ENCODE peak calls at places on chromosome 13, in eight cellular contexts. M, I, R, U, X, G, F and P are unnamed samples.
A peak's percentile ranks its signal among the peaks of the same experiment; 100 is the strongest.

GRCh38 chr13:30164141-30164540 is 143.2 kb downstream of the KATNAL1 start:
- DNase-seq in M (no peak), I (no peak), R (no peak), U (no peak), X (no peak), G (no peak), F (no peak), P (no peak)

GRCh38 chr13:85825454-85825853 is 26.2 kb upstream of the SLITRK6 start:
- DNase-seq in M (no peak), I (no peak), R (no peak), U (no peak), X (no peak), G (no peak), F (no peak), P (no peak)

GRCh38 chr13:114074671-114075315 is 57.6 kb downstream of the RASA3 start:
- DNase-seq in M (no peak), I (peak; percentile 11), R (no peak), U (no peak), X (peak; percentile 21), G (no peak), F (peak; percentile 15), P (no peak)

GRCh38 chr13:26390203-26390602 is 136.3 kb downstream of the CDK8 start:
- DNase-seq in M (no peak), I (no peak), R (no peak), U (no peak), X (no peak), G (no peak), F (no peak), P (no peak)

GRCh38 chr13:91406619-91407018 is 8.2 kb downstream of the GPC5 start:
- DNase-seq in M (peak; percentile 16), I (no peak), R (peak; percentile 79), U (peak; percentile 83), X (no peak), G (no peak), F (no peak), P (no peak)

GRCh38 chr13:19596960-19597361 is 35.6 kb upstream of the TPTE2 start:
- DNase-seq in M (no peak), I (no peak), R (peak; percentile 96), U (no peak), X (no peak), G (no peak), F (no peak), P (no peak)

GRCh38 chr13:33548065-33548464 is 262.5 kb upstream of the STARD13 start:
- DNase-seq in M (no peak), I (no peak), R (no peak), U (no peak), X (no peak), G (no peak), F (no peak), P (no peak)

GRCh38 chr13:110294146-110294545 is 12.8 kb downstream of the COL4A1 start:
- DNase-seq in M (no peak), I (no peak), R (no peak), U (no peak), X (no peak), G (no peak), F (no peak), P (no peak)

GRCh38 chr13:114230117-114230516 is 4.6 kb upstream of the CDC16 start:
- DNase-seq in M (no peak), I (no peak), R (no peak), U (no peak), X (no peak), G (no peak), F (no peak), P (no peak)

GRCh38 chr13:94658926-94659649 is 53.3 kb downstream of the SOX21 start:
- DNase-seq in M (no peak), I (no peak), R (no peak), U (no peak), X (no peak), G (no peak), F (no peak), P (no peak)

GRCh38 chr13:91155512-91156114 is 191.9 kb upstream of the MIR17HG start:
- DNase-seq in M (no peak), I (no peak), R (no peak), U (no peak), X (no peak), G (no peak), F (no peak), P (no peak)

GRCh38 chr13:35388456-35388855 is 88.0 kb downstream of the MAB21L1 start:
- DNase-seq in M (no peak), I (no peak), R (no peak), U (no peak), X (no peak), G (no peak), F (no peak), P (no peak)

GRCh38 chr13:54875111-54875510 is 1846.5 kb downstream of the OLFM4 start:
- DNase-seq in M (no peak), I (no peak), R (no peak), U (no peak), X (no peak), G (no peak), F (no peak), P (no peak)

GRCh38 chr13:113207890-113208423 is 512 bp downstream of the PCID2 start:
- DNase-seq in M (no peak), I (peak; percentile 40), R (peak; percentile 26), U (peak; percentile 76), X (no peak), G (no peak), F (no peak), P (no peak)

GRCh38 chr13:80214521-80214941 is 126.4 kb downstream of the SPRY2 start:
- DNase-seq in M (no peak), I (no peak), R (no peak), U (no peak), X (no peak), G (no peak), F (no peak), P (no peak)

GRCh38 chr13:105814219-105814901 is 721.1 kb downstream of the EFNB2 start:
- DNase-seq in M (no peak), I (no peak), R (no peak), U (no peak), X (no peak), G (no peak), F (no peak), P (no peak)

GRCh38 chr13:73090116-73090811 is 31.5 kb downstream of the KLF5 start:
- DNase-seq in M (no peak), I (peak; percentile 70), R (peak; percentile 95), U (no peak), X (no peak), G (no peak), F (no peak), P (no peak)

DNA sequence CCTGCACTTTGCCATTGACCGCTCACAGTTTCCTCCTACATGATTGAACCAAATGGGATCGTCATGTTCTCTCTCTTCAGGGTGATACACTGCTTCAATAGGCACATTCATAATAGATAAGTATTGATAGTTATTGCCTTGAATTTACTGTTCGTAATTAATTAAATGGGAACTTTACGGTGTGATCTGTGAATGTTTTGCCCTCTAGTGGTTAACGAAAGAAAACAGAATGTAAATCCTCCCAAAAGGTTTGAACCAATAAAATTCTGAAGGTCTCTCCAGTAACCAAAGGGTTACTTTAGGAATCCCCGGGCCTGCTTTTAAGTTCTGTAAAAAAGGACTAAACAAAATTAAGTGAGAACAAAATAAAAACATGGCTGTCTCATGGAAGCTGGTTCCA is 389.3 kb downstream of the DACH1 start:
- DNase-seq in M (no peak), I (no peak), R (no peak), U (peak; percentile 9), X (no peak), G (no peak), F (no peak), P (no peak)
- TF ChIP-seq CTCF in M (peak; percentile 66), I (no peak), R (peak; percentile 26), U (peak; percentile 73), X (peak; percentile 36), G (peak; percentile 25), F (no peak), P (peak; percentile 19)

DNA sequence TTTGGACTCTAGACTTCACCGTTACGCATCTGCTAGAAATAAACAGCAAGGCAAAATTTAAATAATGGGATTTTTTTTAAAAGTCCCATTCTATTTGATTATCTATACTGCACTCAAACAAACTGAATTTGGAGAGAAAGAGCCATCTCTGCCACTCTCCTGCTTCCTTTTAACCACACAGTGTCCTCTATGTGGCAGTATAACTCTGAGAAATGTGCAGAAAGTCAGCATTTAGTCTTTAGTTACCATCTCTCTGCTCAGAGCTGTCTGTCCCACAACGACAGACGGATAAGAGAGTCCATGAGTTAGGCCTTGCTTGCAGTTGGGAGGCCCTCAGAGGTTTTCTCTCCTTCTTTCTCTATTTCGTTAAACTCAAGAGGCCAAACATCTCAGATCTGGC is 21.2 kb downstream of the CCNA1 start:
- DNase-seq in M (no peak), I (no peak), R (no peak), U (peak; percentile 45), X (no peak), G (no peak), F (no peak), P (no peak)
- TF ChIP-seq CTCF in M (peak; percentile 59), I (peak; percentile 39), R (peak; percentile 43), U (peak; percentile 61), X (peak; percentile 31), G (peak; percentile 24), F (peak; percentile 45), P (peak; percentile 50)

GRCh38 chr13:52999093-52999696 is 29.4 kb upstream of the OLFM4 start:
- DNase-seq in M (no peak), I (no peak), R (no peak), U (no peak), X (no peak), G (no peak), F (no peak), P (no peak)
- TF ChIP-seq CTCF in M (no peak), I (no peak), R (no peak), U (no peak), X (no peak), G (no peak), F (no peak), P (no peak)

GRCh38 chr13:46184277-46184699 is 2.3 kb upstream of the LCP1 start:
- DNase-seq in M (peak; percentile 33), I (peak; percentile 55), R (peak; percentile 28), U (peak; percentile 66), X (no peak), G (no peak), F (no peak), P (no peak)
- TF ChIP-seq CTCF in M (peak; percentile 59), I (peak; percentile 32), R (peak; percentile 66), U (peak; percentile 83), X (peak; percentile 7), G (peak; percentile 25), F (no peak), P (peak; percentile 48)

GRCh38 chr13:76223565-76223964 is 587.4 kb downstream of the LMO7 start:
- DNase-seq in M (no peak), I (no peak), R (no peak), U (peak; percentile 21), X (no peak), G (no peak), F (no peak), P (no peak)
- TF ChIP-seq CTCF in M (no peak), I (peak; percentile 9), R (peak; percentile 37), U (peak; percentile 44), X (peak; percentile 37), G (no peak), F (no peak), P (no peak)

GRCh38 chr13:102399791-102400618 is 1.8 kb downstream of the FGF14 start:
- DNase-seq in M (no peak), I (no peak), R (no peak), U (peak; percentile 46), X (peak; percentile 25), G (no peak), F (peak; percentile 15), P (no peak)
- TF ChIP-seq CTCF in M (no peak), I (no peak), R (no peak), U (peak; percentile 25), X (no peak), G (no peak), F (no peak), P (no peak)